ENCODE peak calls at places on chromosomes 7 and 10, in ten cellular contexts. E, X, C, D, P, S, J, T, U and V are unnamed samples.

GRCh38 chr7:36840930-36841329 is 116.6 kb upstream of the AOAH start:
- DNase-seq in E (no peak), X (no peak), C (no peak), D (no peak), P (no peak), S (no peak), J (no peak), T (no peak), U (no peak), V (no peak)

GRCh38 chr7:51261950-51262795 is 54.4 kb downstream of the COBL start:
- DNase-seq in E (no peak), X (no peak), C (no peak), D (no peak), P (no peak), S (no peak), J (no peak), T (no peak), U (no peak), V (no peak)

GRCh38 chr7:122790132-122790531 is 87.4 kb upstream of the RNF148 start:
- DNase-seq in E (no peak), X (no peak), C (no peak), D (no peak), P (no peak), S (no peak), J (no peak), T (no peak), U (no peak), V (no peak)

GRCh38 chr7:5425507-5426225 is 2.0 kb upstream of the TNRC18 start:
- DNase-seq in E (peak), X (peak), C (peak), D (peak), P (no peak), S (peak), J (no peak), T (peak), U (peak), V (peak)

GRCh38 chr10:13003781-13004180 is 2.3 kb upstream of the CCDC3 start:
- DNase-seq in E (no peak), X (no peak), C (no peak), D (no peak), P (no peak), S (no peak), J (no peak), T (no peak), U (no peak), V (no peak)

GRCh38 chr7:2203551-2204300 is 29.0 kb downstream of the MAD1L1 start:
- DNase-seq in E (peak), X (no peak), C (peak), D (no peak), P (no peak), S (peak), J (no peak), T (peak), U (no peak), V (no peak)

GRCh38 chr7:69817096-69817495 is 218.8 kb downstream of the AUTS2 start:
- DNase-seq in E (peak), X (no peak), C (no peak), D (no peak), P (no peak), S (no peak), J (no peak), T (no peak), U (peak), V (no peak)

GRCh38 chr7:567305-567883 is 47.7 kb upstream of the PDGFA start:
- DNase-seq in E (no peak), X (no peak), C (no peak), D (no peak), P (no peak), S (no peak), J (no peak), T (no peak), U (no peak), V (no peak)

GRCh38 chr7:155218276-155219153 is 79.2 kb upstream of the INSIG1 start:
- DNase-seq in E (no peak), X (no peak), C (no peak), D (no peak), P (no peak), S (peak), J (no peak), T (no peak), U (no peak), V (no peak)

GRCh38 chr10:107160866-107161265 is 3.6 kb downstream of the SORCS1 start:
- DNase-seq in E (no peak), X (no peak), C (no peak), D (no peak), P (no peak), S (no peak), J (no peak), T (no peak), U (no peak), V (no peak)

GRCh38 chr10:27794157-27794556 is 48.5 kb upstream of the MKX start:
- DNase-seq in E (no peak), X (no peak), C (no peak), D (no peak), P (no peak), S (no peak), J (no peak), T (no peak), U (no peak), V (no peak)

GRCh38 chr10:16891375-16892313 is 74.4 kb upstream of the RSU1 start:
- DNase-seq in E (peak), X (peak), C (no peak), D (peak), P (no peak), S (peak), J (peak), T (peak), U (peak), V (no peak)

GRCh38 chr7:23334482-23335056 is 35.4 kb downstream of the MALSU1 start:
- DNase-seq in E (peak), X (no peak), C (no peak), D (peak), P (no peak), S (no peak), J (peak), T (no peak), U (peak), V (no peak)

GRCh38 chr7:66238712-66239466 is 33.8 kb downstream of the TPST1 start:
- DNase-seq in E (no peak), X (no peak), C (no peak), D (no peak), P (no peak), S (no peak), J (no peak), T (no peak), U (no peak), V (no peak)

GRCh38 chr7:30750574-30751256 is 1.2 kb upstream of the INMT start:
- DNase-seq in E (peak), X (no peak), C (peak), D (peak), P (no peak), S (peak), J (peak), T (peak), U (peak), V (no peak)

GRCh38 chr7:35725280-35725680 is 30.3 kb upstream of the HERPUD2 start:
- DNase-seq in E (no peak), X (no peak), C (no peak), D (no peak), P (peak), S (no peak), J (no peak), T (no peak), U (no peak), V (no peak)

GRCh38 chr7:132410385-132410784 is 165.9 kb downstream of the PLXNA4 start:
- DNase-seq in E (no peak), X (no peak), C (no peak), D (no peak), P (no peak), S (no peak), J (no peak), T (no peak), U (no peak), V (no peak)

GRCh38 chr7:36960105-36960504 is 235.8 kb upstream of the AOAH start:
- DNase-seq in E (no peak), X (no peak), C (no peak), D (no peak), P (no peak), S (no peak), J (no peak), T (no peak), U (no peak), V (no peak)

GRCh38 chr7:134044682-134045081 is 82.5 kb upstream of the LRGUK start:
- DNase-seq in E (peak), X (no peak), C (no peak), D (no peak), P (no peak), S (no peak), J (no peak), T (no peak), U (no peak), V (no peak)

GRCh38 chr7:142632291-142633134 is 116.8 kb upstream of the PRSS1 start:
- DNase-seq in E (peak), X (peak), C (peak), D (no peak), P (peak), S (no peak), J (no peak), T (peak), U (peak), V (peak)

GRCh38 chr7:43248961-43249807 is 136.7 kb downstream of the HECW1 start:
- DNase-seq in E (peak), X (no peak), C (no peak), D (peak), P (no peak), S (peak), J (peak), T (peak), U (peak), V (no peak)

GRCh38 chr7:98719396-98719795 is 102.3 kb downstream of the NPTX2 start:
- DNase-seq in E (no peak), X (no peak), C (no peak), D (no peak), P (no peak), S (no peak), J (no peak), T (no peak), U (no peak), V (no peak)

GRCh38 chr7:70776627-70777101 is 355.3 kb upstream of the GALNT17 start:
- DNase-seq in E (no peak), X (no peak), C (peak), D (no peak), P (no peak), S (no peak), J (no peak), T (peak), U (peak), V (no peak)

GRCh38 chr10:118768041-118768933 is 13.5 kb upstream of the CACUL1 start:
- DNase-seq in E (no peak), X (no peak), C (no peak), D (no peak), P (no peak), S (no peak), J (no peak), T (no peak), U (no peak), V (no peak)

GRCh38 chr7:17640730-17641377 is 299.4 kb downstream of the SNX13 start:
- DNase-seq in E (peak), X (peak), C (no peak), D (no peak), P (peak), S (no peak), J (no peak), T (no peak), U (peak), V (no peak)

GRCh38 chr7:87886875-87887274 is 10.6 kb downstream of the DBF4 start:
- DNase-seq in E (peak), X (no peak), C (no peak), D (peak), P (no peak), S (no peak), J (peak), T (no peak), U (peak), V (no peak)

GRCh38 chr7:152667900-152668440 is 8.0 kb downstream of the XRCC2 start:
- DNase-seq in E (no peak), X (no peak), C (no peak), D (no peak), P (no peak), S (no peak), J (no peak), T (no peak), U (no peak), V (no peak)
- TF ChIP-seq CTCF in E (no peak), X (no peak), C (no peak), D (no peak), P (no peak), S (no peak), J (no peak), T (no peak), U (no peak), V (no peak)

DNA sequence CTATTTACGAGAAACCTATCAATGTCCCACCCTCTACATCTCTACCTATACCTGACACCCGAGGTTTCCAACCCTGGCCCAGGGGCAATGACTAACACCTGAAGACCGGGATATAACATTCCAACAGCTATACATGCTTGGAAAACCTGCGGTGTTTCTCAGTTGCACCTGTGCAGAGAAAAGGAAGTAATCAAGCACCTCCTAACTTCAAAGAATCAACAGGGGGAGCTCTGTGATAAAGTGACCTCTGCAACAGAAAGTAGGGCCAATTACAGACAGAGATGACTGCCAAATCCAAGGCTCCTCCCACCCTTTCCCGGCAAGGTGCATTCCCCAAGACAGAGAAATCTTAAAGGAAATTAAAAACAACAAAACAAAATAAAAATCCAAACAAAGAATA is 41.3 kb downstream of the CCDC6 start:
- DNase-seq in E (peak), X (no peak), C (no peak), D (no peak), P (peak), S (no peak), J (no peak), T (no peak), U (no peak), V (no peak)
- TF ChIP-seq CTCF in E (peak), X (no peak), C (peak), D (peak), P (peak), S (peak), J (peak), T (no peak), U (peak), V (no peak)

GRCh38 chr7:120939345-120939744 is 11.2 kb upstream of the ING3 start:
- DNase-seq in E (no peak), X (no peak), C (no peak), D (no peak), P (no peak), S (no peak), J (no peak), T (no peak), U (no peak), V (no peak)

GRCh38 chr7:120941856-120942255 is 8.7 kb upstream of the ING3 start:
- DNase-seq in E (no peak), X (no peak), C (no peak), D (no peak), P (no peak), S (no peak), J (no peak), T (no peak), U (no peak), V (no peak)

GRCh38 chr7:120944826-120945562 is 5.6 kb upstream of the ING3 start:
- DNase-seq in E (no peak), X (no peak), C (no peak), D (no peak), P (no peak), S (no peak), J (no peak), T (no peak), U (no peak), V (no peak)

GRCh38 chr7:120942861-120943260 is 7.7 kb upstream of the ING3 start:
- DNase-seq in E (no peak), X (no peak), C (no peak), D (no peak), P (no peak), S (no peak), J (no peak), T (no peak), U (no peak), V (no peak)

DNA sequence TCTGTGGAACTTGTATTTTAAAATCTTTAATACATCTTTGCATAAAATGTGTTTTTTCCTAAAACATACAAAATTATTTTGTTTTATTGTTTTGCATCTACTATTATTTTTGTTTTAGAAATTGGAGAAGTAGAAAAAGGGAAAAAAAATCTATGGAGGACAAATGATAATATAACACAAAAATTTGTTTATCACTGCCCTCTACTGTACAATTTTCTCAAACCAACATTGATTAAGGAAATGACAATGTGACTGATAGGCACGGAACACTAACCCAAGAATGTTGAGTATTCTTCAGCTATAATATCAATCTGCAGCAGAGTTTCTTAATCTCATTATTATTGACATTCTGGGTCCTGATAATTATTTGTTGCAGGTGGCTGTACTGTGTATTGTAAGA is 9.5 kb upstream of the ING3 start:
- DNase-seq in E (peak), X (no peak), C (no peak), D (no peak), P (no peak), S (no peak), J (no peak), T (no peak), U (no peak), V (no peak)
- TF ChIP-seq CTCF in E (no peak), X (peak), C (peak), D (peak), P (peak), S (peak), J (peak), T (no peak), U (peak), V (peak)

GRCh38 chr10:110919349-110919931 is at the start of gene SHOC2:
- DNase-seq in E (no peak), X (peak), C (peak), D (peak), P (no peak), S (peak), J (no peak), T (peak), U (no peak), V (peak)
- TF ChIP-seq CTCF in E (peak), X (no peak), C (peak), D (peak), P (peak), S (no peak), J (peak), T (peak), U (peak), V (no peak)

GRCh38 chr7:137696376-137696775 is 150.4 kb downstream of the DGKI start:
- DNase-seq in E (no peak), X (no peak), C (no peak), D (no peak), P (no peak), S (no peak), J (no peak), T (no peak), U (no peak), V (no peak)
- TF ChIP-seq CTCF in E (no peak), X (no peak), C (no peak), D (no peak), P (no peak), S (no peak), J (no peak), T (no peak), U (no peak), V (no peak)